ENCODE peak calls at places on chromosomes 2 and 18, in seven cellular contexts. Z is CD8-positive, alpha-beta T cell; V is astrocyte of the spinal cord; K is upper lobe of right lung; W is GM06990; R is A549; U is lung. L is an unnamed sample.

GRCh38 chr2:98008415-98008814 is 12.7 kb upstream of the TMEM131 start:
- DNase-seq in Z (no peak), V (no peak), K (no peak), W (no peak), R (no peak), U (no peak), L (no peak)

GRCh38 chr2:135066710-135067109 is 14.6 kb downstream of the RAB3GAP1 start:
- DNase-seq in Z (no peak), V (no peak), K (no peak), W (no peak), R (no peak), U (no peak), L (peak; percentile 15)

GRCh38 chr2:39368846-39369245 is 68.2 kb downstream of the MAP4K3 start:
- DNase-seq in Z (no peak), V (no peak), K (no peak), W (no peak), R (no peak), U (no peak), L (no peak)

GRCh38 chr2:237316339-237316738 is 97.6 kb downstream of the COL6A3 start:
- DNase-seq in Z (no peak), V (no peak), K (no peak), W (no peak), R (no peak), U (no peak), L (no peak)

GRCh38 chr2:120957905-120958304 is 222.2 kb downstream of the GLI2 start:
- DNase-seq in Z (no peak), V (no peak), K (no peak), W (no peak), R (no peak), U (no peak), L (no peak)

GRCh38 chr18:2471523-2471922 is 99.8 kb downstream of the METTL4 start:
- DNase-seq in Z (no peak), V (no peak), K (no peak), W (no peak), R (no peak), U (no peak), L (no peak)

GRCh38 chr2:151367571-151367970 is 10.2 kb downstream of the TNFAIP6 start:
- DNase-seq in Z (no peak), V (peak; percentile 63), K (no peak), W (no peak), R (no peak), U (no peak), L (peak; percentile 86)

GRCh38 chr2:236768393-236769140 is 198.9 kb downstream of the ACKR3 start:
- DNase-seq in Z (no peak), V (peak; percentile 93), K (no peak), W (no peak), R (no peak), U (no peak), L (peak; percentile 83)

GRCh38 chr18:74784791-74785190 is 187.1 kb downstream of the ZNF407 start:
- DNase-seq in Z (no peak), V (no peak), K (no peak), W (no peak), R (no peak), U (no peak), L (no peak)

GRCh38 chr2:214450118-214450894 is 39.5 kb downstream of the VWC2L start:
- DNase-seq in Z (no peak), V (no peak), K (no peak), W (no peak), R (no peak), U (no peak), L (no peak)

GRCh38 chr18:50507120-50507590 is 52.7 kb upstream of the MAPK4 start:
- DNase-seq in Z (no peak), V (no peak), K (no peak), W (no peak), R (peak; percentile 18), U (no peak), L (peak; percentile 67)

GRCh38 chr2:215415218-215415617 is 20.6 kb downstream of the FN1 start:
- DNase-seq in Z (no peak), V (no peak), K (no peak), W (no peak), R (no peak), U (no peak), L (no peak)

DNA sequence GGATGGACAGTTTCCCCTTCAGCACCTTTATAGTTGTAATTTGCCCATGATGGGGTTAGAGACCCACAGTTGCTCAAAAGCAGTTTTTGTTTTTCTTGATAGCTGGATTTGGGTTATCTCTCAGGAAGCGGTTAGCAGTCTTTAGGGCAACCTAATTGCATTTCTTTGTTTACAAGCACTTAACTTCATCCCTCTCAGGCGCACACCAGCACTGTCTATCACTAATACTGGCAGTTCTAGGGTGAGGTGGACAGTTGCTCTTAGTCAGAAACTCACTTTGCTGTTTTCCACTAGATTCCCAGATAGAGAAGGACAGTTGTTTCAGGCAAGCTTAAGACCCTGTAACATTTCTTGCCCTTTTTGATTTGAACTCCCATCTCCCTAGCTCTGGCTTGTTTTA is 146.0 kb downstream of the AGAP1 start:
- DNase-seq in Z (no peak), V (no peak), K (no peak), W (no peak), R (no peak), U (no peak), L (no peak)
- H3K4me3 ChIP-seq in Z (no peak overlapping the region), V (no peak overlapping the region), K (no peak overlapping the region), W (no peak overlapping the region), R (no peak overlapping the region), U (no peak overlapping the region), L (no peak overlapping the region)

GRCh38 chr18:68666316-68666715 is 48.6 kb downstream of the TMX3 start:
- DNase-seq in Z (no peak), V (no peak), K (no peak), W (no peak), R (no peak), U (no peak), L (peak; percentile 22)
- TF ChIP-seq CTCF in Z (no peak), V (no peak), K (no peak), W (no peak), R (no peak), U (no peak), L (no peak)

DNA sequence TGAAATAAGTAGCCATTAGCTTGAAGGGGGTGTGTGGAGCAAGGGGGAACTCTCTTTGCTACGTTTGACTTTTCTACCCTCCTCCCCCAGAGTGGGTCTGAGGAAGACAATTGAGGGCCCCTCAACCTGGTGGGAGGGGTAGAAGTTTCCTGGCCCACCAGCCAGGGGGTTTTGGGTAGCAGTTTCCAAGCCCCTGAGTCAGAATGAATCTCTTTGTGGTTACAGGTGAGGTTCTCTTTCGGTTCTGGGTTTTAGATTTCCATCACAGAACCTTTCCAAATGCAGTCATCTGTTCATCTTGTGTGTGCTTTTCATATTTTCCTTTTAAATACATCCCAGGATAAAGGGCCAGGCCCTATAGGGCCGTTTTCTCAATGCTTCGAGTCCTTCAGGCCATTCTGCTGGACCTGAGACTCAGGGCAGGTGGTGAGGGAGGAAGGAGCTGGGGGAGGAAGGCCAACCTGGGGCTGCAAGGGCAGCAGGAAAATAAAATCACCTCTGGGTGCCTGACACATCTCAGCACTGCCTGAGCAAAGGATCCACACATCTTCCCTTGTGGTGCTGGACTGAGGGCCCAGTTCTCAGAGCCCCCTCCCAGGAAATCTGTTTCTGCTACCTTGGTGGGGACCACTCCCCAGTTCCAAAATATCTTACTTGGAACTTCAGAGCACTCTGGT is 4.7 kb downstream of the LBH start:
- DNase-seq in Z (peak; percentile 55), V (no peak), K (no peak), W (peak; percentile 67), R (no peak), U (no peak), L (no peak)
- H3K4me3 ChIP-seq in Z (peak overlapping the region; percentile 96), V (no peak overlapping the region), K (peak overlapping the region; percentile 73), W (no peak overlapping the region), R (peak overlapping the region; percentile 97), U (no peak overlapping the region), L (no peak overlapping the region)

GRCh38 chr2:60707750-60708371 is 48.2 kb upstream of the PAPOLG start:
- DNase-seq in Z (no peak), V (peak; percentile 51), K (no peak), W (peak; percentile 6), R (peak; percentile 36), U (no peak), L (peak; percentile 53)
- TF ChIP-seq CTCF in Z (peak; percentile 83), V (peak; percentile 57), K (peak; percentile 78), W (peak; percentile 56), R (peak; percentile 94), U (peak; percentile 48), L (peak; percentile 65)

GRCh38 chr2:64730551-64731305 is 77.0 kb upstream of the SERTAD2 start:
- DNase-seq in Z (peak; percentile 66), V (peak; percentile 74), K (peak; percentile 68), W (peak; percentile 43), R (no peak), U (peak; percentile 47), L (peak; percentile 70)

GRCh38 chr2:64731306-64731654 is 77.6 kb upstream of the SERTAD2 start:
- DNase-seq in Z (no peak), V (no peak), K (no peak), W (no peak), R (no peak), U (no peak), L (no peak)

GRCh38 chr2:64722645-64723044 is 68.9 kb upstream of the SERTAD2 start:
- DNase-seq in Z (no peak), V (no peak), K (no peak), W (no peak), R (no peak), U (no peak), L (no peak)

GRCh38 chr2:64727843-64728463 is 74.2 kb upstream of the SERTAD2 start:
- DNase-seq in Z (no peak), V (no peak), K (no peak), W (peak; percentile 67), R (no peak), U (no peak), L (no peak)

DNA sequence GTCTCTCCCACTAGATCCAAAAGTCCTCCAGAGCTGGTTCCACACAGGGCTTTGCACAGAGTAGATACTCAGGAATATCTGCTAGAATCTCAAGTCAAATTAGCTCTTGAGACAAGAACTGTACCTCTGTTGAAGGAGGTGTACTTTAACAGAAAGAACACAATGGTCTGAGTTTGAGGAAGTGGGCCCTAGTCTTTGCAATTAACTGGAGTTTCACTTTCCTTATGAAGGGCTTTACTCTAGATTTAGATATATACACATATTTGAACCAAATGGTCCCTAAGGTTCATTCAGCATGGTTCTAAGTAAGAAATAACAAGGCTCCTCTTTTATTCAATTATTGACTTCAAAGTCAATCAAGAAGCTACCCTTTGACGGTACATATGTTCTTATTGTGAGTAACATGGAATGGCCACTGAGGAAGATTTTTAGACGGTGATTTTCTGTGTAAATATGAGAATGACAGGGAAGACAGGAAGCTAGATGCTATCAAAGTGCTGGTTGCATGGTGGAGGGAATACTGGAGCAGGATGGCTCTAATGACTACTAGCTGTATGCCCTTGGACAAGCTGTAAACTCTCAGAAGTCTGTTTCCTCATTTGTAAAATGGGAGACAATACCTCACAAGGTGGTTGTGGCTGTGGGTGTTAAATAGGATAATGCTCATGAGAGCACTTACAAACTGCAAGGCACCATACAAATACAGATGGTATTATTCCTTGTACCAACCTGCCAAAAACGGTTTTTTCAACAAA is 73.5 kb upstream of the SERTAD2 start:
- DNase-seq in Z (no peak), V (no peak), K (no peak), W (peak; percentile 59), R (no peak), U (no peak), L (no peak)
- H3K4me3 ChIP-seq in Z (peak overlapping the region; percentile 24), V (no peak overlapping the region), K (no peak overlapping the region), W (peak overlapping the region; percentile 39), R (no peak overlapping the region), U (no peak overlapping the region), L (no peak overlapping the region)

L was measured in choroid plexus epithelial cell.